ENCODE peak calls at places on chromosomes 7 and 10, in six cellular contexts. One of them, this sample, is unnamed.

GRCh38 chr10:60706146-60706545 is 72.1 kb upstream of the CDK1 start:
- DNase-seq in psoas muscle: no peak
- DNase-seq in IMR-90: no peak
- DNase-seq in testis: no peak
- DNase-seq in tibial artery: no peak
- DNase-seq in uterus: no peak
- DNase-seq in this sample: no peak

GRCh38 chr7:18727094-18727870 is 231.7 kb downstream of the HDAC9 start:
- DNase-seq in testis: no peak
- DNase-seq in IMR-90: peak; percentile 3
- DNase-seq in psoas muscle: no peak
- DNase-seq in tibial artery: no peak
- DNase-seq in uterus: no peak
- DNase-seq in this sample: no peak

GRCh38 chr10:66746246-66746645 is 179.6 kb upstream of the LRRTM3 start:
- DNase-seq in tibial artery: no peak
- DNase-seq in psoas muscle: no peak
- DNase-seq in testis: no peak
- DNase-seq in uterus: no peak
- DNase-seq in IMR-90: peak; percentile 20
- DNase-seq in this sample: no peak

GRCh38 chr7:94823952-94824351 is 83.4 kb upstream of the PPP1R9A start:
- DNase-seq in uterus: no peak
- DNase-seq in tibial artery: no peak
- DNase-seq in psoas muscle: no peak
- DNase-seq in testis: no peak
- DNase-seq in IMR-90: peak; percentile 1
- DNase-seq in this sample: no peak

GRCh38 chr7:781228-781864 is 50.9 kb upstream of the SUN1 start:
- DNase-seq in tibial artery: no peak
- DNase-seq in uterus: no peak
- DNase-seq in psoas muscle: peak; percentile 35
- DNase-seq in testis: peak; percentile 72
- DNase-seq in IMR-90: no peak
- DNase-seq in this sample: no peak

GRCh38 chr10:133418289-133418993 is 6.0 kb downstream of the SPRN start:
- DNase-seq in tibial artery: no peak
- DNase-seq in psoas muscle: no peak
- DNase-seq in uterus: no peak
- DNase-seq in testis: no peak
- DNase-seq in IMR-90: no peak
- DNase-seq in this sample: no peak

GRCh38 chr7:142158741-142159496 is 47.4 kb downstream of the MGAM2 start:
- DNase-seq in psoas muscle: no peak
- DNase-seq in uterus: no peak
- DNase-seq in IMR-90: no peak
- DNase-seq in testis: no peak
- DNase-seq in tibial artery: no peak
- DNase-seq in this sample: no peak

GRCh38 chr7:140604760-140605159 is 35.9 kb downstream of the DENND2A start:
- DNase-seq in psoas muscle: no peak
- DNase-seq in tibial artery: no peak
- DNase-seq in testis: no peak
- DNase-seq in IMR-90: peak; percentile 92
- DNase-seq in uterus: no peak
- DNase-seq in this sample: no peak

GRCh38 chr7:94928168-94928707 is 20.8 kb downstream of the PPP1R9A start:
- DNase-seq in uterus: no peak
- DNase-seq in tibial artery: no peak
- DNase-seq in psoas muscle: no peak
- DNase-seq in IMR-90: no peak
- DNase-seq in testis: no peak
- DNase-seq in this sample: no peak

GRCh38 chr7:11247545-11247944 is 273.9 kb downstream of the PHF14 start:
- DNase-seq in testis: no peak
- DNase-seq in IMR-90: no peak
- DNase-seq in tibial artery: no peak
- DNase-seq in uterus: no peak
- DNase-seq in psoas muscle: no peak
- DNase-seq in this sample: no peak

GRCh38 chr7:8629504-8629903 is 196.1 kb downstream of the NXPH1 start:
- DNase-seq in psoas muscle: no peak
- DNase-seq in testis: no peak
- DNase-seq in tibial artery: no peak
- DNase-seq in uterus: no peak
- DNase-seq in IMR-90: no peak
- DNase-seq in this sample: no peak

GRCh38 chr10:124251317-124251716 is 157.9 kb upstream of the CHST15 start:
- DNase-seq in testis: no peak
- DNase-seq in IMR-90: no peak
- DNase-seq in uterus: no peak
- DNase-seq in psoas muscle: no peak
- DNase-seq in tibial artery: no peak
- DNase-seq in this sample: no peak

GRCh38 chr7:158468700-158469296 is 118.8 kb downstream of the PTPRN2 start:
- DNase-seq in testis: no peak
- DNase-seq in tibial artery: no peak
- DNase-seq in psoas muscle: no peak
- DNase-seq in IMR-90: no peak
- DNase-seq in uterus: no peak
- DNase-seq in this sample: no peak

GRCh38 chr7:21338728-21339164 is 89.1 kb upstream of the SP4 start:
- DNase-seq in IMR-90: no peak
- DNase-seq in testis: no peak
- DNase-seq in tibial artery: no peak
- DNase-seq in uterus: no peak
- DNase-seq in psoas muscle: no peak
- DNase-seq in this sample: no peak

GRCh38 chr10:130441041-130441440 is 304.9 kb downstream of the GLRX3 start:
- DNase-seq in IMR-90: no peak
- DNase-seq in testis: no peak
- DNase-seq in psoas muscle: no peak
- DNase-seq in uterus: no peak
- DNase-seq in tibial artery: no peak
- DNase-seq in this sample: no peak
- H3K4me1 ChIP-seq in IMR-90: no peaks in the 10 kb centered on the region
- H3K4me1 ChIP-seq in testis: no peaks in the 10 kb centered on the region
- H3K4me1 ChIP-seq in psoas muscle: no peaks in the 10 kb centered on the region
- H3K4me1 ChIP-seq in uterus: no peaks in the 10 kb centered on the region
- H3K4me1 ChIP-seq in tibial artery: no peaks in the 10 kb centered on the region
- H3K4me1 ChIP-seq in this sample: no peaks in the 10 kb centered on the region

GRCh38 chr10:11170993-11171416 is 153.3 kb downstream of the CELF2 start:
- DNase-seq in testis: no peak
- DNase-seq in IMR-90: no peak
- DNase-seq in psoas muscle: no peak
- DNase-seq in uterus: no peak
- DNase-seq in tibial artery: no peak
- DNase-seq in this sample: no peak
- H3K4me1 ChIP-seq in testis: no peaks in the 10 kb centered on the region
- H3K4me1 ChIP-seq in IMR-90: no peaks in the 10 kb centered on the region
- H3K4me1 ChIP-seq in psoas muscle: no peaks in the 10 kb centered on the region
- H3K4me1 ChIP-seq in uterus: no peaks in the 10 kb centered on the region
- H3K4me1 ChIP-seq in tibial artery: peaks cover 5% of the 10 kb centered on the region
- H3K4me1 ChIP-seq in this sample: peaks cover 5% of the 10 kb centered on the region

DNA sequence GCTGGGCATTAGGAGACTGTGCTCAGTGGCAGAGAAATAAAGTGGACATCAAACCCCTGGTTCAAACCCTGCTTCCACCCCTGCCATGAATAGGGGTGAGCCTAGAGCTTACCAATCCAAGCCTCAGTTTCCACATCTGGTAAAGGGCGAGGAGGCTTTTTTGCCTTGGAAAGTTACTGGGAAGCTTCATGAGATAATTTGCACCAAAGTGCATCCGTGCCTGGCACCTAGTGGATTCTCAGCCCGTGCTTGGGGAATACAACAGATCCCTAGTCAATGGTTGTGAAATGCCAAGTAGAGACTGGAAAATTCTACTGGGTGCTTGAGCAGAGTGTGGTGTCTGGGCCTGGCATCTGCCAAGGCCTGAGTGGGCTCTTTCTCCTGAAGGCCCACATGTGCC is 158.7 kb upstream of the ZMIZ1 start:
- DNase-seq in psoas muscle: peak; percentile 9
- DNase-seq in tibial artery: peak; percentile 27
- DNase-seq in testis: no peak
- DNase-seq in uterus: no peak
- DNase-seq in IMR-90: no peak
- DNase-seq in this sample: no peak
- H3K4me1 ChIP-seq in psoas muscle: peaks cover 5% of the 10 kb centered on the region
- H3K4me1 ChIP-seq in tibial artery: no peaks in the 10 kb centered on the region
- H3K4me1 ChIP-seq in testis: peaks cover 4% of the 10 kb centered on the region
- H3K4me1 ChIP-seq in uterus: no peaks in the 10 kb centered on the region
- H3K4me1 ChIP-seq in IMR-90: no peaks in the 10 kb centered on the region
- H3K4me1 ChIP-seq in this sample: no peaks in the 10 kb centered on the region

GRCh38 chr10:132399117-132400035 is 2.4 kb downstream of the PWWP2B start:
- DNase-seq in psoas muscle: peak; percentile 75
- DNase-seq in uterus: no peak
- DNase-seq in testis: no peak
- DNase-seq in IMR-90: no peak
- DNase-seq in tibial artery: no peak
- DNase-seq in this sample: no peak
- H3K4me1 ChIP-seq in psoas muscle: peaks cover 45% of the 10 kb centered on the region
- H3K4me1 ChIP-seq in uterus: no peaks in the 10 kb centered on the region
- H3K4me1 ChIP-seq in testis: peaks cover 19% of the 10 kb centered on the region
- H3K4me1 ChIP-seq in IMR-90: peaks cover 13% of the 10 kb centered on the region
- H3K4me1 ChIP-seq in tibial artery: peaks cover 56% of the 10 kb centered on the region
- H3K4me1 ChIP-seq in this sample: peaks cover 45% of the 10 kb centered on the region

DNA sequence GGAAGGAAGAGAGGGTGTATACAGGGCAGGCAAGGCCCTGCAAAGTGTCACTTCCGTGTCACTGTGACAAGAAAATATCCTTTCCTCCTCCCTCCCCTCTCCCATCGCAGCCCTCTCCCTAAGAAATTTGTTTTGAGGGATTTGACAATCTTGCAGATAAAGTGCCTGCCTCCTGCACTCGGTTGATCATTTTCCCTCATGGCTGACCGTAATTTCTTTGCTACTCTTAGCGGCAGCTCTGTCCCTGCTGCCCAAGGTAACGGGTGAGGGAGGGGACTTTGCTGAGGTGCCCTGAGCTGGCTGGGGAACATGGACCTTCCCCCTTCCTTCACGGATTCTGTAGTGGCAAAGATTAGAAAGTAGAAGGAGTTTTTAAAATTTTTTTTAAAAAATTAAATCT is 179.1 kb downstream of the TCF7L2 start:
- DNase-seq in psoas muscle: no peak
- DNase-seq in IMR-90: no peak
- DNase-seq in uterus: no peak
- DNase-seq in tibial artery: no peak
- DNase-seq in testis: no peak
- DNase-seq in this sample: no peak
- H3K4me1 ChIP-seq in psoas muscle: peaks cover 4% of the 10 kb centered on the region
- H3K4me1 ChIP-seq in IMR-90: peaks cover 14% of the 10 kb centered on the region
- H3K4me1 ChIP-seq in uterus: no peaks in the 10 kb centered on the region
- H3K4me1 ChIP-seq in tibial artery: peaks cover 46% of the 10 kb centered on the region
- H3K4me1 ChIP-seq in testis: peaks cover 4% of the 10 kb centered on the region
- H3K4me1 ChIP-seq in this sample: no peaks in the 10 kb centered on the region

GRCh38 chr7:129613016-129613337 is 1.5 kb downstream of the NRF1 start:
- DNase-seq in tibial artery: no peak
- DNase-seq in uterus: no peak
- DNase-seq in IMR-90: no peak
- DNase-seq in psoas muscle: no peak
- DNase-seq in testis: no peak
- DNase-seq in this sample: no peak

GRCh38 chr7:129615018-129615417 is 3.5 kb downstream of the NRF1 start:
- DNase-seq in tibial artery: no peak
- DNase-seq in uterus: no peak
- DNase-seq in psoas muscle: no peak
- DNase-seq in testis: no peak
- DNase-seq in IMR-90: peak; percentile 72
- DNase-seq in this sample: no peak

GRCh38 chr7:129616530-129616929 is 5.0 kb downstream of the NRF1 start:
- DNase-seq in psoas muscle: no peak
- DNase-seq in testis: no peak
- DNase-seq in uterus: no peak
- DNase-seq in tibial artery: no peak
- DNase-seq in IMR-90: no peak
- DNase-seq in this sample: no peak

GRCh38 chr7:129617178-129617577 is 5.7 kb downstream of the NRF1 start:
- DNase-seq in testis: no peak
- DNase-seq in psoas muscle: no peak
- DNase-seq in uterus: no peak
- DNase-seq in tibial artery: no peak
- DNase-seq in IMR-90: no peak
- DNase-seq in this sample: no peak

GRCh38 chr7:129617607-129618006 is 6.1 kb downstream of the NRF1 start:
- DNase-seq in testis: no peak
- DNase-seq in IMR-90: peak; percentile 29
- DNase-seq in uterus: no peak
- DNase-seq in psoas muscle: no peak
- DNase-seq in tibial artery: no peak
- DNase-seq in this sample: no peak
- H3K4me1 ChIP-seq in testis: peaks cover 15% of the 10 kb centered on the region
- H3K4me1 ChIP-seq in IMR-90: peaks cover 2% of the 10 kb centered on the region
- H3K4me1 ChIP-seq in uterus: peaks cover 6% of the 10 kb centered on the region
- H3K4me1 ChIP-seq in psoas muscle: peaks cover 29% of the 10 kb centered on the region
- H3K4me1 ChIP-seq in tibial artery: peaks cover 28% of the 10 kb centered on the region
- H3K4me1 ChIP-seq in this sample: peaks cover 13% of the 10 kb centered on the region